ENCODE peak calls at places on chromosomes 2 and 18, in five cellular contexts. P is frontal cortex; Z is astrocyte; D is stimulated activated CD8-positive, alpha-beta memory T cell treated with anti-CD3 and anti-CD28 coated beads, Interleukin-2, amount 100 ng/mL, for 48 hours; E is fibroblast of the conjunctiva. K is an unnamed sample.

GRCh38 chr2:5521462-5521861 is 170.7 kb upstream of the SOX11 start:
- DNase-seq in P (no peak), E (no peak), Z (no peak), D (no peak), K (no peak)

GRCh38 chr18:40878371-40878770 is 1076.7 kb upstream of the PIK3C3 start:
- DNase-seq in Z (no peak), D (no peak), E (no peak), P (no peak), K (no peak)

GRCh38 chr2:62407838-62408589 is 98.0 kb downstream of the TMEM17 start:
- DNase-seq in D (no peak), E (no peak), P (no peak), Z (no peak), K (no peak)

GRCh38 chr2:18387479-18388206 is 172.8 kb downstream of the RDH14 start:
- DNase-seq in P (peak; percentile 48), D (peak; percentile 17), Z (peak; percentile 45), E (peak; percentile 75), K (peak; percentile 85)

GRCh38 chr18:78640596-78640995 is 339.0 kb upstream of the SALL3 start:
- DNase-seq in E (no peak), P (no peak), D (no peak), Z (no peak), K (no peak)

GRCh38 chr18:213505-213904 is 54.3 kb downstream of the THOC1 start:
- DNase-seq in D (no peak), Z (no peak), P (no peak), E (no peak), K (no peak)

GRCh38 chr2:112630268-112630667 is 15.5 kb upstream of the SLC20A1 start:
- DNase-seq in P (no peak), E (no peak), D (no peak), Z (no peak), K (no peak)

GRCh38 chr2:65612654-65613053 is 180.3 kb upstream of the SPRED2 start:
- DNase-seq in P (no peak), D (no peak), E (peak; percentile 60), Z (no peak), K (no peak)

GRCh38 chr18:48800877-48801727 is 149.7 kb downstream of the SMAD7 start:
- DNase-seq in D (no peak), E (no peak), Z (no peak), P (no peak), K (peak; percentile 29)

GRCh38 chr2:106120432-106120831 is 73.7 kb downstream of the UXS1 start:
- DNase-seq in D (no peak), P (no peak), E (no peak), Z (no peak), K (no peak)

GRCh38 chr2:119049968-119050657 is 108.1 kb downstream of the MARCO start:
- DNase-seq in E (no peak), P (no peak), Z (no peak), D (no peak), K (no peak)

GRCh38 chr2:121350884-121351283 is 65.9 kb upstream of the TFCP2L1 start:
- DNase-seq in P (no peak), E (no peak), D (no peak), Z (no peak), K (no peak)

GRCh38 chr2:74778381-74779371 is 55.3 kb upstream of the HK2 start:
- DNase-seq in D (no peak), P (peak; percentile 7), E (peak; percentile 10), Z (no peak), K (no peak)

GRCh38 chr2:122101319-122101718 is 345.9 kb downstream of the TSN start:
- DNase-seq in P (no peak), Z (no peak), E (no peak), D (no peak), K (no peak)

GRCh38 chr2:47303341-47304148 is 99.4 kb upstream of the MSH2 start:
- DNase-seq in D (no peak), Z (no peak), E (no peak), P (no peak), K (no peak)

GRCh38 chr2:102385522-102385921 is 29.9 kb downstream of the IL18R1 start:
- DNase-seq in D (no peak), Z (no peak), E (no peak), P (no peak), K (no peak)

GRCh38 chr2:72082021-72082739 is 65.5 kb downstream of the CYP26B1 start:
- DNase-seq in D (no peak), Z (peak; percentile 28), P (no peak), E (no peak), K (no peak)

GRCh38 chr2:120430957-120431356 is 85.0 kb downstream of the INHBB start:
- DNase-seq in D (no peak), P (no peak), Z (no peak), E (no peak), K (no peak)

GRCh38 chr18:46821856-46822711 is 65.2 kb upstream of the ST8SIA5 start:
- DNase-seq in E (no peak), P (no peak), Z (peak; percentile 11), D (no peak), K (no peak)

GRCh38 chr2:122203523-122203922 is 448.1 kb downstream of the TSN start:
- DNase-seq in Z (peak; percentile 89), D (no peak), E (peak; percentile 71), P (no peak), K (no peak)

GRCh38 chr18:44819944-44820510 is 139.3 kb downstream of the SETBP1 start:
- DNase-seq in E (no peak), Z (no peak), P (peak; percentile 23), D (no peak), K (no peak)

GRCh38 chr2:236525416-236525997 is 44.1 kb upstream of the ACKR3 start:
- DNase-seq in D (no peak), Z (peak; percentile 46), P (no peak), E (peak; percentile 9), K (no peak)

GRCh38 chr18:79507076-79507545 is 111.4 kb downstream of the NFATC1 start:
- DNase-seq in D (no peak), E (no peak), P (no peak), Z (peak; percentile 66), K (no peak)

GRCh38 chr2:19893520-19894134 is 8.2 kb downstream of the TTC32 start:
- DNase-seq in P (no peak), Z (no peak), E (peak; percentile 26), D (no peak), K (no peak)

GRCh38 chr2:240568678-240569522 is 616 bp downstream of the RNPEPL1 start:
- DNase-seq in D (no peak), E (no peak), Z (peak; percentile 43), P (peak; percentile 85), K (peak; percentile 71)

GRCh38 chr2:216539791-216540241 is 41.2 kb downstream of the RPL37A start:
- DNase-seq in Z (no peak), E (no peak), P (no peak), D (no peak), K (no peak)

GRCh38 chr2:151823651-151824050 is 4.6 kb downstream of the ARL5A start:
- DNase-seq in E (no peak), P (no peak), D (no peak), Z (no peak), K (no peak)

GRCh38 chr2:27270680-27271079 is 4.6 kb upstream of the DNAJC5G start:
- DNase-seq in Z (no peak), D (no peak), E (no peak), P (no peak), K (no peak)

GRCh38 chr2:200469708-200470600 is 39.9 kb downstream of the KCTD18 start:
- DNase-seq in Z (peak; percentile 46), P (no peak), E (no peak), D (no peak), K (no peak)

GRCh38 chr2:26521054-26521912 is 43.4 kb upstream of the OTOF start:
- DNase-seq in E (no peak), P (no peak), Z (no peak), D (no peak), K (no peak)

GRCh38 chr18:54835944-54836343 is 7.7 kb downstream of the RAB27B start:
- DNase-seq in Z (no peak), P (no peak), D (no peak), E (no peak), K (no peak)

GRCh38 chr2:200090683-200091082 is 135.3 kb downstream of the MAIP1 start:
- DNase-seq in D (no peak), E (no peak), P (no peak), Z (no peak), K (no peak)